ENCODE peak calls at places on chromosomes 16 and 17, in four cellular contexts. L is ELR, O is kidney glomerular epithelial cell, J is progenitor cell of endocrine pancreas. B is an unnamed sample.
A peak's percentile ranks its signal among the peaks of the same experiment; 100 is the strongest.

GRCh38 chr17:27552467-27552779 is 78.6 kb upstream of the LGALS9 start:
- DNase-seq in J (no peak), O (peak; percentile 22), L (peak; percentile 89), B (peak; percentile 78)

GRCh38 chr17:35432176-35433074 is at the start of gene SLFN12:
- DNase-seq in L (peak; percentile 96), O (peak; percentile 89), J (no peak), B (peak; percentile 92)

GRCh38 chr17:17698869-17699351 is 17.7 kb downstream of the RAI1 start:
- DNase-seq in J (no peak), L (peak; percentile 46), O (peak; percentile 75), B (peak; percentile 68)

GRCh38 chr17:65403129-65403528 is 158.3 kb downstream of the AXIN2 start:
- DNase-seq in J (no peak), L (no peak), O (no peak), B (no peak)

GRCh38 chr16:51569204-51569911 is 418.3 kb upstream of the SALL1 start:
- DNase-seq in L (peak; percentile 68), O (no peak), J (no peak), B (no peak)

GRCh38 chr16:88768041-88768876 is 16.8 kb downstream of the PIEZO1 start:
- DNase-seq in O (peak; percentile 6), L (no peak), J (no peak), B (no peak)

GRCh38 chr17:72850410-72850809 is 242.1 kb downstream of the SLC39A11 start:
- DNase-seq in J (no peak), L (peak; percentile 77), O (no peak), B (no peak)

GRCh38 chr16:1900452-1900774 is 17.8 kb downstream of the HS3ST6 start:
- DNase-seq in O (no peak), L (no peak), J (no peak), B (no peak)

GRCh38 chr17:40496634-40497420 is 4.6 kb downstream of the TNS4 start:
- DNase-seq in O (no peak), L (no peak), J (no peak), B (no peak)

GRCh38 chr16:18969855-18970240 is 13.9 kb upstream of the TMC7 start:
- DNase-seq in L (no peak), J (no peak), O (no peak), B (no peak)

GRCh38 chr17:56933868-56934267 is 20.0 kb upstream of the TRIM25 start:
- DNase-seq in J (no peak), O (no peak), L (no peak), B (no peak)